ENCODE peak calls at places on chromosomes 5 and 9, in four cellular contexts. R is colonic mucosa; L is AG04449; T is CD8-positive, alpha-beta memory T cell. J is an unnamed sample.

GRCh38 chr9:129487658-129488483 is 133.0 kb downstream of the C9orf50 start:
- DNase-seq in R (no peak), T (no peak), L (no peak), J (peak)

GRCh38 chr5:165143727-165144210 is 1638.3 kb downstream of the MAT2B start:
- DNase-seq in L (no peak), T (no peak), R (no peak), J (peak)

GRCh38 chr5:73118331-73119011 is 1.9 kb upstream of the TMEM171 start:
- DNase-seq in L (no peak), T (no peak), R (peak), J (no peak)

GRCh38 chr9:110742741-110743371 is 74.3 kb downstream of the MUSK start:
- DNase-seq in R (no peak), T (no peak), L (no peak), J (peak)

GRCh38 chr9:16213781-16214515 is 656.5 kb downstream of the BNC2 start:
- DNase-seq in T (no peak), R (peak), L (peak), J (peak)

GRCh38 chr5:57795203-57795602 is 312.6 kb upstream of the ACTBL2 start:
- DNase-seq in L (no peak), T (no peak), R (no peak), J (no peak)

GRCh38 chr5:159106193-159106568 is 6.5 kb upstream of the EBF1 start:
- DNase-seq in T (no peak), L (no peak), R (no peak), J (no peak)

GRCh38 chr9:98627291-98627690 is 81.4 kb downstream of the GABBR2 start:
- DNase-seq in R (no peak), T (no peak), L (no peak), J (peak)

GRCh38 chr9:129320575-129321311 is 142.7 kb upstream of the IER5L start:
- DNase-seq in R (no peak), T (peak), L (peak), J (peak)

GRCh38 chr5:136031713-136032112 is 2.9 kb downstream of the TGFBI start:
- DNase-seq in R (no peak), L (no peak), T (no peak), J (no peak)

GRCh38 chr9:90815183-90815943 is 13.7 kb downstream of the SYK start:
- DNase-seq in R (no peak), L (no peak), T (no peak), J (peak)

GRCh38 chr9:16223074-16223871 is 647.2 kb downstream of the BNC2 start:
- DNase-seq in L (no peak), T (no peak), R (peak), J (no peak)

GRCh38 chr5:135010502-135011354 is 23.3 kb downstream of the PITX1 start:
- DNase-seq in T (no peak), L (no peak), R (no peak), J (no peak)

GRCh38 chr9:131960805-131961495 is 118.7 kb downstream of the MED27 start:
- DNase-seq in L (no peak), T (no peak), R (no peak), J (no peak)

GRCh38 chr5:175800656-175801081 is 70.7 kb upstream of the CPLX2 start:
- DNase-seq in L (no peak), T (no peak), R (no peak), J (peak)

GRCh38 chr9:122463828-122464632 is 13.7 kb downstream of the OR1J1 start:
- DNase-seq in T (no peak), L (no peak), R (no peak), J (peak)

GRCh38 chr5:43191740-43192557 is at the start of gene NIM1K:
- DNase-seq in L (no peak), T (peak), R (peak), J (peak)

GRCh38 chr9:95129651-95130291 is 187.7 kb downstream of the FANCC start:
- DNase-seq in R (no peak), L (no peak), T (no peak), J (no peak)

GRCh38 chr5:110517396-110517795 is 209.1 kb downstream of the TMEM232 start:
- DNase-seq in T (no peak), L (no peak), R (no peak), J (no peak)

GRCh38 chr9:3848445-3849114 is 322.8 kb upstream of the RFX3 start:
- DNase-seq in T (no peak), L (no peak), R (no peak), J (peak)

GRCh38 chr5:34869256-34869655 is 30.3 kb downstream of the TTC23L start:
- DNase-seq in L (no peak), R (no peak), T (no peak), J (no peak)

GRCh38 chr5:132500931-132501628 is 10.5 kb upstream of the IRF1 start:
- DNase-seq in T (peak), R (peak), L (no peak), J (peak)

GRCh38 chr5:141760193-141760592 is 78.2 kb upstream of the ARAP3 start:
- DNase-seq in L (no peak), T (no peak), R (no peak), J (no peak)

GRCh38 chr9:98726735-98727134 is 18.0 kb upstream of the GABBR2 start:
- DNase-seq in R (no peak), T (no peak), L (no peak), J (peak)

GRCh38 chr5:154117930-154118329 is 72.6 kb upstream of the GALNT10 start:
- DNase-seq in L (no peak), T (no peak), R (no peak), J (no peak)

GRCh38 chr9:91395553-91396470 is 27.8 kb downstream of the NFIL3 start:
- DNase-seq in T (no peak), L (peak), R (no peak), J (peak)

GRCh38 chr5:69033690-69034089 is 60.1 kb upstream of the SLC30A5 start:
- DNase-seq in T (no peak), L (no peak), R (no peak), J (no peak)

GRCh38 chr5:76960004-76960625 is 7.3 kb downstream of the CRHBP start:
- DNase-seq in R (no peak), L (no peak), T (no peak), J (peak)

GRCh38 chr9:98146101-98146991 is 27.3 kb upstream of the TRIM14 start:
- DNase-seq in L (no peak), R (peak), T (no peak), J (peak)

GRCh38 chr9:92384373-92384772 is 20.0 kb downstream of the OGN start:
- DNase-seq in T (no peak), L (no peak), R (no peak), J (peak)

GRCh38 chr5:68711311-68712200 is 382.3 kb upstream of the SLC30A5 start:
- DNase-seq in T (peak), L (no peak), R (no peak), J (no peak)

GRCh38 chr5:90709323-90710148 is 150.9 kb downstream of the ADGRV1 start:
- DNase-seq in R (peak), L (no peak), T (no peak), J (peak)

GRCh38 chr9:87872079-87872624 is 10.5 kb upstream of the SPATA31E1 start:
- DNase-seq in T (no peak), L (no peak), R (no peak), J (no peak)

GRCh38 chr5:139655727-139656271 is 7.7 kb downstream of the CXXC5 start:
- DNase-seq in L (no peak), R (no peak), T (no peak), J (peak)

GRCh38 chr9:34279431-34279830 is 49.6 kb downstream of the KIF24 start:
- DNase-seq in L (no peak), R (no peak), T (no peak), J (no peak)

GRCh38 chr9:33137781-33138264 is 29.3 kb downstream of the B4GALT1 start:
- DNase-seq in L (no peak), T (peak), R (no peak), J (no peak)

GRCh38 chr9:96029722-96030515 is 154.4 kb downstream of the ERCC6L2 start:
- DNase-seq in L (no peak), R (no peak), T (no peak), J (no peak)

GRCh38 chr5:172887735-172888134 is 53.7 kb downstream of the ERGIC1 start:
- DNase-seq in T (no peak), L (peak), R (no peak), J (peak)
- H3K4me3 ChIP-seq in T (no peak), L (no peak), R (no peak), J (no peak)

GRCh38 chr9:133957328-133957727 is 34.8 kb downstream of the VAV2 start:
- DNase-seq in T (no peak), L (no peak), R (no peak), J (no peak)

GRCh38 chr9:133954862-133955529 is 37.1 kb downstream of the VAV2 start:
- DNase-seq in R (no peak), L (no peak), T (no peak), J (no peak)

GRCh38 chr9:133953976-133954709 is 38.0 kb downstream of the VAV2 start:
- DNase-seq in L (no peak), R (no peak), T (no peak), J (no peak)

GRCh38 chr9:133956520-133957076 is 35.5 kb downstream of the VAV2 start:
- DNase-seq in L (no peak), R (no peak), T (no peak), J (peak)

GRCh38 chr9:133955821-133956411 is 36.2 kb downstream of the VAV2 start:
- DNase-seq in T (no peak), R (no peak), L (no peak), J (peak)
- H3K4me3 ChIP-seq in T (peak), R (no peak), L (peak), J (peak)

GRCh38 chr9:37995348-37995737 is 73.7 kb downstream of the SHB start:
- DNase-seq in R (no peak), T (no peak), L (no peak), J (peak)
- H3K4me3 ChIP-seq in R (no peak), T (no peak), L (peak), J (no peak)

DNA sequence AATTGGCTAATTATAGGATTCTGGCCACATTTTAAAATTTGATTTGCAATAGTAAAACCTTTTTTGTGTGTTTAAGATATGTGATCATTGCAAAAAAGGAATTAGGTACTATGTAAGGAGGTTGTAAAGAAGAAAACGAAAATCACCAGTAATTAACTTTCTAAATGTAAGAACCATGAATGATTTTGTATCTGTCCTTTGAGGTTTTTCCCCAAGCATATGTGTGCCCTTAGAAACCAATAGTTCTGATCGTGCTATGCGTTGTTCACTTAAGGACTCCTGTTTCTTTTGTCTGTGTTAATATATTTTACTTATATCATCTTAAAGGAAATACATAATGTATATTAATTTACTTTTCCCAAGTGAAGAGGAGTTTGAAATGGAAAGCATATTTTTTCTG is 410.2 kb downstream of the PSAT1 start:
- DNase-seq in R (no peak), T (no peak), L (no peak), J (no peak)
- H3K4me3 ChIP-seq in R (no peak), T (no peak), L (no peak), J (no peak)

DNA sequence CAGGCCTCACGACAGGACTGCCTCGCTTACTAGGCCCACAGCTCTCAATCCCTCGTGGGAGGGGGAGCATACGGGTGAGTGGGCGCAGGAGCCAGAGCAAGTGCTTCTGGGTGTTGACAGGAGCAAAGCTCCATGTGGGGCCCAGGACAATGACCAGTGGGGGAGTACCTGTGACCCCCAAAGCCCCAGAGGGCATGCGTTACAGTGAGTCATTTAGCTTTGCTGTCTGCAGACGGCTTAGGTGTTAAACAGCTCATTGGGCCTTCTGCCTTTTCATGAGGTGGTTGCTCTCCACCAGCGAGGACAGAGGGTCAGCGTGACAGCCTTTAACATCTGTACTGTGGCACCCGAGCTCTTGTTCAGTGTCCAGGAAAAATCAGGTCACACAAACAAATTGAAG is 78.2 kb downstream of the GRAMD2B start:
- DNase-seq in L (no peak), T (no peak), R (no peak), J (no peak)
- H3K4me3 ChIP-seq in L (no peak), T (no peak), R (no peak), J (no peak)

DNA sequence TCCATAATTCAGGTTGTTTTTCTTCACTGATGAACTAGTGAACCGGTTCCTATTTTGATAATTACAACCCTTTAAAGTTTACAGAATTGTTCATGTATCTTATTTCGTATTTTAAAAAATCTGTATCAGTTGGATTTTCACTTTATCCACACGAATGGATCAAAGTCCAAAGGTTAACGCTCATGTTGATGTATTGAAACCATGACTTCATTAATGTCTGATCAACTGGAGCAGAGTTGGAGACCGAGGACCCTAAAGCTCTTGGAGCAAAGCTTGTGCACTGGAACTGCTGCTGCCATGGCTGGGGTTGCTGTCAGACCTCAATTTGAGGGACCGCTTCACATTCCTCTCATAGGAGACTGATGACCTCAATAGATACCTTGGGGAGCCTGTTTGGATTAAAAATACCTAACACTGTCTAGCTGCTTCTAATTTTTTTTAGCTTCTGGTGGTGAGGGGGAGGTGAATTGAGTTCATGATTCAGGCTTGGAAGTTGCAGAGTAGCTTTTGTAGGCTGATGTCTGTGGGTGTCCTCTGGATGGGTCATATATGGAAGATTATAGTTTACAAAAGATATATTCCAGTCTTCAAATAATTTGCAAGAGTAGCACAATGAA is 45.1 kb downstream of the KIAA1958 start:
- DNase-seq in R (no peak), T (no peak), L (no peak), J (peak)
- H3K4me3 ChIP-seq in R (no peak), T (no peak), L (no peak), J (no peak)

DNA sequence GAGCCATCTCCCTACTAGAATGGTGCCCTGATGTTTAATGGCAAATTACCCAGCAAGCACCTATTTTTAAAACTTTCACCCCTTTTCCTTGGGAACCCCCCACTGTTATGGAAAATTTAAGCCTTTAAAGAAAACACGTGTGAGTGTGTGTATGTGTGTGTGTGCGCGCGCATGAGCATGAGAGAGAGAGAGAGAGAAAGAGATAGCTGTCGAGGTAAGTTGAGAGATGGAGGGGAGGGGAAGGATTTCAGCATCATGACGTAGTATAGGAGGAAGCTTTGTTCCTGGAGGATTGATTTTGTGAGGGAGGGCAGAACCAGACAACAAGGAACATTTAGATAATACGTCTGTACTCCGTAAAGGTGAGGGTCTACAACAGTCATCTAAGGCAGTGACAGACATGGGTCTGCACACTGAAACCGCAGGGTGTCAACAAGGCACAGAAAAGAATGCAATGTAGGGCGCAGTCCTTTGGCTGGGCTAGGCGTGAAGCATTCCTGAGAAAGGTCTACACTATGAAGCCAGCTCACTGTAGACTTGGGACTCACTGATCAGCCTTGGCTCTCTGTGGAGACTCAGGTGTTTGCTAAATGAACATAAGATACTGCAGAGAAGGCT is 227.7 kb downstream of the SMARCA2 start:
- DNase-seq in R (peak), T (no peak), L (no peak), J (peak)
- H3K4me3 ChIP-seq in R (peak), T (peak), L (peak), J (peak)